ENCODE peak calls at places on chromosomes 3 and 15, in seven cellular contexts. One of them, this sample, is unnamed.

GRCh38 chr3:188407158-188407880 is 253.4 kb downstream of the LPP start:
- DNase-seq in heart right ventricle: no peak
- DNase-seq in hepatocyte: no peak
- DNase-seq in sigmoid colon: no peak
- DNase-seq in mammary epithelial cell: no peak
- DNase-seq in PC-3: no peak
- DNase-seq in mucosa of descending colon: no peak
- DNase-seq in this sample: no peak

GRCh38 chr3:11459147-11459837 is 184.4 kb downstream of the VGLL4 start:
- DNase-seq in heart right ventricle: no peak
- DNase-seq in mammary epithelial cell: no peak
- DNase-seq in PC-3: peak; percentile 56
- DNase-seq in mucosa of descending colon: no peak
- DNase-seq in hepatocyte: no peak
- DNase-seq in sigmoid colon: no peak
- DNase-seq in this sample: no peak

GRCh38 chr3:196941846-196942225 is 492 bp downstream of the NCBP2 start:
- DNase-seq in sigmoid colon: no peak
- DNase-seq in mammary epithelial cell: no peak
- DNase-seq in heart right ventricle: peak; percentile 37
- DNase-seq in mucosa of descending colon: no peak
- DNase-seq in hepatocyte: peak; percentile 72
- DNase-seq in PC-3: peak; percentile 39
- DNase-seq in this sample: peak; percentile 49

GRCh38 chr15:67158367-67158766 is 93.0 kb downstream of the SMAD3 start:
- DNase-seq in mucosa of descending colon: no peak
- DNase-seq in heart right ventricle: no peak
- DNase-seq in PC-3: no peak
- DNase-seq in sigmoid colon: peak; percentile 49
- DNase-seq in mammary epithelial cell: no peak
- DNase-seq in hepatocyte: no peak
- DNase-seq in this sample: no peak

GRCh38 chr15:85793641-85794597 is 806 bp downstream of the KLHL25 start:
- DNase-seq in sigmoid colon: no peak
- DNase-seq in PC-3: peak; percentile 9
- DNase-seq in mucosa of descending colon: peak; percentile 71
- DNase-seq in hepatocyte: peak; percentile 54
- DNase-seq in mammary epithelial cell: peak; percentile 29
- DNase-seq in heart right ventricle: no peak
- DNase-seq in this sample: no peak

GRCh38 chr3:132352556-132353143 is 35.4 kb downstream of the ACP3 start:
- DNase-seq in mucosa of descending colon: no peak
- DNase-seq in heart right ventricle: peak; percentile 56
- DNase-seq in PC-3: peak; percentile 79
- DNase-seq in sigmoid colon: peak; percentile 72
- DNase-seq in hepatocyte: peak; percentile 77
- DNase-seq in mammary epithelial cell: peak; percentile 53
- DNase-seq in this sample: peak; percentile 60

GRCh38 chr3:104245241-104245640 is 1121.5 kb upstream of the ALCAM start:
- DNase-seq in sigmoid colon: no peak
- DNase-seq in hepatocyte: no peak
- DNase-seq in mucosa of descending colon: no peak
- DNase-seq in PC-3: no peak
- DNase-seq in heart right ventricle: no peak
- DNase-seq in mammary epithelial cell: no peak
- DNase-seq in this sample: no peak

GRCh38 chr15:82986442-82986780 is 401 bp downstream of the RAMAC start:
- DNase-seq in mucosa of descending colon: no peak
- DNase-seq in PC-3: peak; percentile 10
- DNase-seq in hepatocyte: no peak
- DNase-seq in sigmoid colon: no peak
- DNase-seq in heart right ventricle: no peak
- DNase-seq in mammary epithelial cell: no peak
- DNase-seq in this sample: no peak

GRCh38 chr15:94335616-94336015 is 104.3 kb downstream of the MCTP2 start:
- DNase-seq in mammary epithelial cell: no peak
- DNase-seq in hepatocyte: no peak
- DNase-seq in mucosa of descending colon: no peak
- DNase-seq in heart right ventricle: no peak
- DNase-seq in PC-3: no peak
- DNase-seq in sigmoid colon: no peak
- DNase-seq in this sample: no peak

GRCh38 chr3:188827593-188827992 is 344.2 kb upstream of the TPRG1 start:
- DNase-seq in mammary epithelial cell: no peak
- DNase-seq in PC-3: no peak
- DNase-seq in sigmoid colon: no peak
- DNase-seq in hepatocyte: no peak
- DNase-seq in heart right ventricle: no peak
- DNase-seq in mucosa of descending colon: no peak
- DNase-seq in this sample: no peak

GRCh38 chr3:137121704-137122314 is 164.0 kb downstream of the IL20RB start:
- DNase-seq in PC-3: peak; percentile 52
- DNase-seq in sigmoid colon: no peak
- DNase-seq in mucosa of descending colon: no peak
- DNase-seq in heart right ventricle: no peak
- DNase-seq in mammary epithelial cell: peak; percentile 26
- DNase-seq in hepatocyte: peak; percentile 68
- DNase-seq in this sample: no peak

GRCh38 chr15:89335289-89336041 is 841 bp upstream of the POLG start:
- DNase-seq in PC-3: no peak
- DNase-seq in hepatocyte: peak; percentile 51
- DNase-seq in mucosa of descending colon: peak; percentile 71
- DNase-seq in mammary epithelial cell: no peak
- DNase-seq in heart right ventricle: no peak
- DNase-seq in sigmoid colon: peak; percentile 74
- DNase-seq in this sample: no peak

GRCh38 chr3:39361252-39361927 is 21.8 kb upstream of the SLC25A38 start:
- DNase-seq in sigmoid colon: no peak
- DNase-seq in heart right ventricle: no peak
- DNase-seq in PC-3: no peak
- DNase-seq in mammary epithelial cell: no peak
- DNase-seq in hepatocyte: no peak
- DNase-seq in mucosa of descending colon: no peak
- DNase-seq in this sample: no peak

GRCh38 chr3:53046171-53047170 is 598 bp upstream of the SFMBT1 start:
- DNase-seq in mucosa of descending colon: peak; percentile 85
- DNase-seq in sigmoid colon: peak; percentile 79
- DNase-seq in hepatocyte: peak; percentile 72
- DNase-seq in mammary epithelial cell: no peak
- DNase-seq in heart right ventricle: peak; percentile 32
- DNase-seq in PC-3: no peak
- DNase-seq in this sample: peak; percentile 51

GRCh38 chr3:69777582-69777967 is 38.3 kb downstream of the MITF start:
- DNase-seq in heart right ventricle: no peak
- DNase-seq in mucosa of descending colon: no peak
- DNase-seq in PC-3: no peak
- DNase-seq in sigmoid colon: no peak
- DNase-seq in hepatocyte: no peak
- DNase-seq in mammary epithelial cell: no peak
- DNase-seq in this sample: no peak

GRCh38 chr3:29144807-29145206 is 136.1 kb upstream of the RBMS3 start:
- DNase-seq in hepatocyte: peak; percentile 77
- DNase-seq in PC-3: peak; percentile 49
- DNase-seq in heart right ventricle: peak; percentile 62
- DNase-seq in sigmoid colon: peak; percentile 71
- DNase-seq in mucosa of descending colon: no peak
- DNase-seq in mammary epithelial cell: no peak
- DNase-seq in this sample: no peak

GRCh38 chr15:29103825-29104565 is 165.6 kb downstream of the NSMCE3 start:
- DNase-seq in mammary epithelial cell: peak; percentile 57
- DNase-seq in mucosa of descending colon: peak; percentile 69
- DNase-seq in PC-3: peak; percentile 43
- DNase-seq in heart right ventricle: peak; percentile 57
- DNase-seq in sigmoid colon: peak; percentile 78
- DNase-seq in hepatocyte: peak; percentile 91
- DNase-seq in this sample: no peak

GRCh38 chr15:95347846-95348245 is 982.7 kb upstream of the NR2F2 start:
- DNase-seq in hepatocyte: no peak
- DNase-seq in mucosa of descending colon: no peak
- DNase-seq in mammary epithelial cell: no peak
- DNase-seq in PC-3: peak; percentile 8
- DNase-seq in sigmoid colon: no peak
- DNase-seq in heart right ventricle: no peak
- DNase-seq in this sample: no peak

GRCh38 chr3:146543461-146544012 is 870 bp downstream of the PLSCR1 start:
- DNase-seq in heart right ventricle: peak; percentile 60
- DNase-seq in mucosa of descending colon: no peak
- DNase-seq in mammary epithelial cell: peak; percentile 34
- DNase-seq in sigmoid colon: no peak
- DNase-seq in hepatocyte: peak; percentile 29
- DNase-seq in PC-3: no peak
- DNase-seq in this sample: no peak

GRCh38 chr15:55917881-55918296 is 75.5 kb downstream of the NEDD4 start:
- DNase-seq in heart right ventricle: peak; percentile 13
- DNase-seq in PC-3: peak; percentile 89
- DNase-seq in hepatocyte: peak; percentile 75
- DNase-seq in mucosa of descending colon: no peak
- DNase-seq in mammary epithelial cell: peak; percentile 86
- DNase-seq in sigmoid colon: no peak
- DNase-seq in this sample: no peak

GRCh38 chr3:58013973-58014649 is 5.9 kb downstream of the FLNB start:
- DNase-seq in PC-3: no peak
- DNase-seq in hepatocyte: peak; percentile 72
- DNase-seq in heart right ventricle: peak; percentile 31
- DNase-seq in mucosa of descending colon: no peak
- DNase-seq in sigmoid colon: peak; percentile 80
- DNase-seq in mammary epithelial cell: no peak
- DNase-seq in this sample: peak; percentile 34

GRCh38 chr15:90529369-90530249 is at the start of gene CRTC3:
- DNase-seq in PC-3: peak; percentile 42
- DNase-seq in sigmoid colon: peak; percentile 72
- DNase-seq in mammary epithelial cell: peak; percentile 35
- DNase-seq in hepatocyte: peak; percentile 80
- DNase-seq in heart right ventricle: peak; percentile 34
- DNase-seq in mucosa of descending colon: peak; percentile 70
- DNase-seq in this sample: peak; percentile 43

GRCh38 chr3:34634939-34635338 is 836.5 kb downstream of the PDCD6IP start:
- DNase-seq in PC-3: no peak
- DNase-seq in hepatocyte: no peak
- DNase-seq in sigmoid colon: no peak
- DNase-seq in heart right ventricle: no peak
- DNase-seq in mammary epithelial cell: no peak
- DNase-seq in mucosa of descending colon: no peak
- DNase-seq in this sample: no peak

GRCh38 chr3:73768594-73769308 is 144.0 kb upstream of the PDZRN3 start:
- DNase-seq in mucosa of descending colon: no peak
- DNase-seq in hepatocyte: no peak
- DNase-seq in heart right ventricle: no peak
- DNase-seq in mammary epithelial cell: no peak
- DNase-seq in sigmoid colon: no peak
- DNase-seq in PC-3: no peak
- DNase-seq in this sample: no peak
- TF ChIP-seq CTCF in mucosa of descending colon: no peak
- TF ChIP-seq CTCF in hepatocyte: peak; percentile 23
- TF ChIP-seq CTCF in heart right ventricle: peak; percentile 12
- TF ChIP-seq CTCF in mammary epithelial cell: no peak
- TF ChIP-seq CTCF in sigmoid colon: no peak
- TF ChIP-seq CTCF in PC-3: no peak
- TF ChIP-seq CTCF in this sample: no peak

DNA sequence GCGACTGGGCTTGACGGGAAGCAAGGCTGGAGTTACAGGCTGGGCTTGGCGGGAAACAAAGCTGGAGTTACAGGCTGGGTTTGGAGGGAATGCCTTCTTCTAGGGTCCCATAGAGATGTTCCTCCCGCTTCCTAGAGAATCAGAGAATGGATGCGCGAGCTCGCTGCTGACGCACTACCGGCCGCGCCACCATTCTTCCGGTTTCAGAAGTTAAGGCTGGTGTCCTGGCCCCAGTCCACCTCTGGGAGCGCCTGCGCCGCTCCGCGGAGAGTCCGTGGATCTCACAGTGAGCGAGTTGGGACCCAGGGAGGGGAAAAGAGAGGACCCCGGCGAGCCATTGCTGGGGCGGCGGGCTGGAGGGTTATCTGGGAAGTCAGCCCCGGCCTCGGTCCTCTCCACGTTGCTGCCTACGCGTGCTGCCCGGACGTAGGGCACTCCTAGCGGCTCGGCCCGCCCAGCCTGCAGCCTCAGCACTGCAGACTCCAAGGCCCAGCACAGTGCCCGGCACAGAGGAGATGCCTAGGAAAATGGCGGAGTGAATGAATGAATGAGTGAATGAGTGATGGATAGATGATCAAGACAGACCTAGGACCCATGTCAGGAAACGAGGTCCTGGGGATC is at the start of gene ZNF502:
- DNase-seq in mucosa of descending colon: peak; percentile 87
- DNase-seq in heart right ventricle: peak; percentile 91
- DNase-seq in sigmoid colon: peak; percentile 93
- DNase-seq in PC-3: no peak
- DNase-seq in hepatocyte: peak; percentile 83
- DNase-seq in mammary epithelial cell: peak; percentile 80
- DNase-seq in this sample: peak; percentile 82
- H3K9me3 ChIP-seq in mucosa of descending colon: peaks cover 42% of the 10 kb centered on the region
- H3K9me3 ChIP-seq in heart right ventricle: no peaks in the 10 kb centered on the region
- H3K9me3 ChIP-seq in sigmoid colon: peaks cover 10% of the 10 kb centered on the region
- H3K9me3 ChIP-seq in PC-3: peaks cover 41% of the 10 kb centered on the region
- H3K9me3 ChIP-seq in hepatocyte: peaks cover 13% of the 10 kb centered on the region
- H3K9me3 ChIP-seq in mammary epithelial cell: peaks cover 33% of the 10 kb centered on the region
- H3K9me3 ChIP-seq in this sample: peaks cover 8% of the 10 kb centered on the region

GRCh38 chr3:144942501-144943197 is 971.0 kb downstream of the DIPK2A start:
- DNase-seq in PC-3: no peak
- DNase-seq in mucosa of descending colon: no peak
- DNase-seq in mammary epithelial cell: no peak
- DNase-seq in sigmoid colon: no peak
- DNase-seq in hepatocyte: no peak
- DNase-seq in heart right ventricle: no peak
- DNase-seq in this sample: no peak
- H3K4me3 ChIP-seq in PC-3: no peak overlapping the region
- H3K4me3 ChIP-seq in mucosa of descending colon: no peak overlapping the region
- H3K4me3 ChIP-seq in mammary epithelial cell: no peak overlapping the region
- H3K4me3 ChIP-seq in sigmoid colon: no peak overlapping the region
- H3K4me3 ChIP-seq in hepatocyte: no peak overlapping the region
- H3K4me3 ChIP-seq in heart right ventricle: no peak overlapping the region
- H3K4me3 ChIP-seq in this sample: no peak overlapping the region

DNA sequence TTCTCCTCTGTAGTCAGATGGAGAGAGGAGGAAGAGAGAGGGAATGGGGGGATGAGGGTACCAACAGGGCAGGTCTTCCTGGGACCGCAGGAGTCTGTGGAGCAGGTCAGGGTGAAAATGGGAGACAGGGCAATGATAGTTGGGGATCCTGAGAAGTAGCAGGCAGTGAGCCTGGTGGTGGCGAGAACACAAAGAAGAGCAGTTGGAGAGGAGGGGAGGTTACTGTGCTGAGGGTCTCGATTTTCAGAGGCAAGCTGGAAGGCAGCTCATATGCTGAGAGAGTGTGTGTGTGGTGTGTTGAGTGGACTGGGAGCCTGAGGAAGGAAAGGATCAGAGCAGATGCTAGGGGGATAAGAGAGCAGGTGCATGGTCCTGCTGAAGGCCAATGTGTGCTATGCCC is 2.1 kb upstream of the DOCK3 start:
- DNase-seq in sigmoid colon: no peak
- DNase-seq in heart right ventricle: no peak
- DNase-seq in hepatocyte: no peak
- DNase-seq in mucosa of descending colon: no peak
- DNase-seq in mammary epithelial cell: no peak
- DNase-seq in PC-3: no peak
- DNase-seq in this sample: no peak
- TF ChIP-seq CTCF in sigmoid colon: no peak
- TF ChIP-seq CTCF in heart right ventricle: no peak
- TF ChIP-seq CTCF in hepatocyte: no peak
- TF ChIP-seq CTCF in mucosa of descending colon: no peak
- TF ChIP-seq CTCF in mammary epithelial cell: no peak
- TF ChIP-seq CTCF in PC-3: no peak
- TF ChIP-seq CTCF in this sample: no peak

GRCh38 chr15:25180606-25181289 is 226.0 kb downstream of the SNRPN start:
- DNase-seq in heart right ventricle: no peak
- DNase-seq in hepatocyte: no peak
- DNase-seq in mammary epithelial cell: no peak
- DNase-seq in sigmoid colon: peak; percentile 53
- DNase-seq in PC-3: no peak
- DNase-seq in mucosa of descending colon: peak; percentile 8
- DNase-seq in this sample: no peak
- H3K9me3 ChIP-seq in heart right ventricle: no peaks in the 10 kb centered on the region
- H3K9me3 ChIP-seq in hepatocyte: no peaks in the 10 kb centered on the region
- H3K9me3 ChIP-seq in mammary epithelial cell: peaks cover 9% of the 10 kb centered on the region
- H3K9me3 ChIP-seq in sigmoid colon: no peaks in the 10 kb centered on the region
- H3K9me3 ChIP-seq in PC-3: no peaks in the 10 kb centered on the region
- H3K9me3 ChIP-seq in mucosa of descending colon: peaks cover 99% of the 10 kb centered on the region
- H3K9me3 ChIP-seq in this sample: no peaks in the 10 kb centered on the region

This sample was measured in lung.